ENCODE peak calls at places on chromosomes 12 and 14, in six cellular contexts. One of them, this sample, is unnamed.

GRCh38 chr12:2924019-2924418 is 33.3 kb downstream of the TULP3 start:
- DNase-seq in CD8-positive, alpha-beta memory T cell: no peak
- DNase-seq in spleen: no peak
- DNase-seq in stomach: no peak
- DNase-seq in left lung: no peak
- DNase-seq in caudate nucleus: no peak
- DNase-seq in this sample: no peak

GRCh38 chr12:31324116-31324844 is 1.7 kb downstream of the SINHCAF start:
- DNase-seq in spleen: peak
- DNase-seq in CD8-positive, alpha-beta memory T cell: peak
- DNase-seq in left lung: peak
- DNase-seq in stomach: peak
- DNase-seq in caudate nucleus: no peak
- DNase-seq in this sample: peak

GRCh38 chr14:72629534-72629933 is 264.4 kb downstream of the DPF3 start:
- DNase-seq in spleen: no peak
- DNase-seq in CD8-positive, alpha-beta memory T cell: no peak
- DNase-seq in left lung: no peak
- DNase-seq in caudate nucleus: no peak
- DNase-seq in stomach: no peak
- DNase-seq in this sample: no peak

GRCh38 chr14:95233702-95234241 is 76.4 kb upstream of the DICER1 start:
- DNase-seq in stomach: no peak
- DNase-seq in spleen: peak
- DNase-seq in left lung: no peak
- DNase-seq in CD8-positive, alpha-beta memory T cell: no peak
- DNase-seq in caudate nucleus: no peak
- DNase-seq in this sample: no peak

GRCh38 chr12:46604684-46605083 is 221.1 kb downstream of the SLC38A4 start:
- DNase-seq in stomach: no peak
- DNase-seq in left lung: no peak
- DNase-seq in CD8-positive, alpha-beta memory T cell: no peak
- DNase-seq in spleen: no peak
- DNase-seq in caudate nucleus: no peak
- DNase-seq in this sample: no peak

GRCh38 chr12:10363922-10364838 is 25.7 kb downstream of the KLRK1 start:
- DNase-seq in spleen: peak
- DNase-seq in left lung: peak
- DNase-seq in stomach: peak
- DNase-seq in caudate nucleus: no peak
- DNase-seq in CD8-positive, alpha-beta memory T cell: no peak
- DNase-seq in this sample: no peak

GRCh38 chr14:35402323-35403084 is 2.0 kb downstream of the NFKBIA start:
- DNase-seq in spleen: peak
- DNase-seq in caudate nucleus: no peak
- DNase-seq in left lung: no peak
- DNase-seq in CD8-positive, alpha-beta memory T cell: peak
- DNase-seq in stomach: no peak
- DNase-seq in this sample: no peak

GRCh38 chr14:38788060-38788459 is 315.0 kb downstream of the SEC23A start:
- DNase-seq in CD8-positive, alpha-beta memory T cell: no peak
- DNase-seq in spleen: no peak
- DNase-seq in caudate nucleus: no peak
- DNase-seq in stomach: no peak
- DNase-seq in left lung: no peak
- DNase-seq in this sample: no peak

GRCh38 chr14:92615451-92615850 is 101.9 kb downstream of the RIN3 start:
- DNase-seq in CD8-positive, alpha-beta memory T cell: peak
- DNase-seq in spleen: peak
- DNase-seq in stomach: no peak
- DNase-seq in left lung: no peak
- DNase-seq in caudate nucleus: no peak
- DNase-seq in this sample: no peak

GRCh38 chr12:108657130-108657745 is 23.5 kb upstream of the SELPLG start:
- DNase-seq in CD8-positive, alpha-beta memory T cell: no peak
- DNase-seq in stomach: no peak
- DNase-seq in caudate nucleus: no peak
- DNase-seq in left lung: no peak
- DNase-seq in spleen: no peak
- DNase-seq in this sample: no peak

GRCh38 chr12:96400631-96401060 is 407 bp upstream of the CDK17 start:
- DNase-seq in CD8-positive, alpha-beta memory T cell: no peak
- DNase-seq in spleen: no peak
- DNase-seq in caudate nucleus: no peak
- DNase-seq in left lung: no peak
- DNase-seq in stomach: no peak
- DNase-seq in this sample: no peak

GRCh38 chr14:91125271-91125661 is 11.4 kb downstream of the DGLUCY start:
- DNase-seq in spleen: peak
- DNase-seq in CD8-positive, alpha-beta memory T cell: no peak
- DNase-seq in left lung: no peak
- DNase-seq in stomach: no peak
- DNase-seq in caudate nucleus: no peak
- DNase-seq in this sample: no peak

GRCh38 chr12:130920711-130921381 is 32.9 kb upstream of the ADGRD1 start:
- DNase-seq in stomach: peak
- DNase-seq in CD8-positive, alpha-beta memory T cell: no peak
- DNase-seq in caudate nucleus: no peak
- DNase-seq in spleen: no peak
- DNase-seq in left lung: peak
- DNase-seq in this sample: no peak

GRCh38 chr12:58066296-58066695 is 124.9 kb downstream of the ATP23 start:
- DNase-seq in caudate nucleus: no peak
- DNase-seq in CD8-positive, alpha-beta memory T cell: no peak
- DNase-seq in stomach: no peak
- DNase-seq in spleen: no peak
- DNase-seq in left lung: no peak
- DNase-seq in this sample: no peak

GRCh38 chr14:94011795-94012194 is 14.3 kb upstream of the OTUB2 start:
- DNase-seq in caudate nucleus: no peak
- DNase-seq in CD8-positive, alpha-beta memory T cell: peak
- DNase-seq in spleen: no peak
- DNase-seq in left lung: no peak
- DNase-seq in stomach: no peak
- DNase-seq in this sample: no peak

GRCh38 chr12:92363295-92364146 is 217.9 kb upstream of the BTG1 start:
- DNase-seq in CD8-positive, alpha-beta memory T cell: peak
- DNase-seq in caudate nucleus: no peak
- DNase-seq in spleen: peak
- DNase-seq in left lung: peak
- DNase-seq in stomach: no peak
- DNase-seq in this sample: no peak

GRCh38 chr12:103279444-103279843 is 216.3 kb downstream of the C12orf42 start:
- DNase-seq in left lung: no peak
- DNase-seq in spleen: no peak
- DNase-seq in CD8-positive, alpha-beta memory T cell: no peak
- DNase-seq in stomach: no peak
- DNase-seq in caudate nucleus: no peak
- DNase-seq in this sample: no peak

GRCh38 chr12:85356596-85357385 is 76.8 kb downstream of the ALX1 start:
- DNase-seq in stomach: no peak
- DNase-seq in CD8-positive, alpha-beta memory T cell: no peak
- DNase-seq in left lung: no peak
- DNase-seq in caudate nucleus: no peak
- DNase-seq in spleen: no peak
- DNase-seq in this sample: no peak

GRCh38 chr14:70909788-70910614 is 2.7 kb downstream of the PCNX1 start:
- DNase-seq in left lung: no peak
- DNase-seq in stomach: no peak
- DNase-seq in CD8-positive, alpha-beta memory T cell: no peak
- DNase-seq in caudate nucleus: no peak
- DNase-seq in spleen: no peak
- DNase-seq in this sample: no peak

GRCh38 chr12:119671070-119671469 is 3.1 kb downstream of the PRKAB1 start:
- DNase-seq in stomach: no peak
- DNase-seq in CD8-positive, alpha-beta memory T cell: no peak
- DNase-seq in caudate nucleus: no peak
- DNase-seq in spleen: no peak
- DNase-seq in left lung: no peak
- DNase-seq in this sample: no peak

GRCh38 chr12:119672194-119672593 is 4.3 kb downstream of the PRKAB1 start:
- DNase-seq in caudate nucleus: no peak
- DNase-seq in stomach: no peak
- DNase-seq in spleen: no peak
- DNase-seq in CD8-positive, alpha-beta memory T cell: no peak
- DNase-seq in left lung: no peak
- DNase-seq in this sample: no peak

GRCh38 chr12:119674560-119674959 is 6.6 kb downstream of the PRKAB1 start:
- DNase-seq in left lung: no peak
- DNase-seq in stomach: no peak
- DNase-seq in CD8-positive, alpha-beta memory T cell: no peak
- DNase-seq in spleen: no peak
- DNase-seq in caudate nucleus: no peak
- DNase-seq in this sample: no peak

GRCh38 chr12:119676022-119676421 is 8.1 kb downstream of the PRKAB1 start:
- DNase-seq in spleen: peak
- DNase-seq in left lung: no peak
- DNase-seq in CD8-positive, alpha-beta memory T cell: no peak
- DNase-seq in caudate nucleus: no peak
- DNase-seq in stomach: no peak
- DNase-seq in this sample: no peak

DNA sequence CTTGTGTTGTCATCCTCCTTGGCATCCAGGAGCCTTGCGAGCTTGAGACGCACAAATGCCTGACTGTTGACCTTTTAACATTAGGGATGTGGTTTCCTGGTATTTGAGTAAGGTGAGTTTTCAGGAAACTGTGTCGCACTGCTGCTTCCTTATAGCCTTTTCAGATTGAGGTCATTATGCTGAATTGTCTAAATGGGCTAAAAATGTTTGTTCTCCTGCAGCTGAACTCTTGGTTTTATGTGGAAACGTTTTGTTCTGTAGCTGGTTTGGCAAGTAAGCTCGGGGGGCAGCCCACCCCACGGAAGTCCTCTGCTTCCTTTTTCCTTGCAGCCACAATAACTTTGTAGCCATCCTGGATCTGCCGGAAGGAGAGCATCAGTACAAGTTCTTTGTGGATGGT is 5.7 kb downstream of the PRKAB1 start:
- DNase-seq in caudate nucleus: no peak
- DNase-seq in left lung: no peak
- DNase-seq in spleen: no peak
- DNase-seq in stomach: no peak
- DNase-seq in CD8-positive, alpha-beta memory T cell: no peak
- DNase-seq in this sample: no peak
- H3K27ac ChIP-seq in caudate nucleus: peak
- H3K27ac ChIP-seq in left lung: peak
- H3K27ac ChIP-seq in spleen: peak
- H3K27ac ChIP-seq in stomach: peak
- H3K27ac ChIP-seq in CD8-positive, alpha-beta memory T cell: no peak
- H3K27ac ChIP-seq in this sample: peak

GRCh38 chr12:12482959-12483358 is 79.7 kb downstream of the DUSP16 start:
- DNase-seq in spleen: no peak
- DNase-seq in stomach: no peak
- DNase-seq in CD8-positive, alpha-beta memory T cell: no peak
- DNase-seq in caudate nucleus: no peak
- DNase-seq in left lung: no peak
- DNase-seq in this sample: no peak

GRCh38 chr12:12480074-12480473 is 82.6 kb downstream of the DUSP16 start:
- DNase-seq in left lung: no peak
- DNase-seq in CD8-positive, alpha-beta memory T cell: no peak
- DNase-seq in stomach: no peak
- DNase-seq in spleen: no peak
- DNase-seq in caudate nucleus: no peak
- DNase-seq in this sample: no peak

GRCh38 chr12:12481636-12482035 is 81.0 kb downstream of the DUSP16 start:
- DNase-seq in left lung: no peak
- DNase-seq in caudate nucleus: no peak
- DNase-seq in stomach: no peak
- DNase-seq in spleen: no peak
- DNase-seq in CD8-positive, alpha-beta memory T cell: peak
- DNase-seq in this sample: no peak

GRCh38 chr12:12483438-12483837 is 79.2 kb downstream of the DUSP16 start:
- DNase-seq in spleen: no peak
- DNase-seq in left lung: no peak
- DNase-seq in caudate nucleus: no peak
- DNase-seq in stomach: no peak
- DNase-seq in CD8-positive, alpha-beta memory T cell: no peak
- DNase-seq in this sample: no peak

GRCh38 chr12:12482150-12482761 is 80.4 kb downstream of the DUSP16 start:
- DNase-seq in CD8-positive, alpha-beta memory T cell: peak
- DNase-seq in stomach: no peak
- DNase-seq in left lung: no peak
- DNase-seq in caudate nucleus: no peak
- DNase-seq in spleen: no peak
- DNase-seq in this sample: no peak
- H3K27ac ChIP-seq in CD8-positive, alpha-beta memory T cell: peak
- H3K27ac ChIP-seq in stomach: peak
- H3K27ac ChIP-seq in left lung: no peak
- H3K27ac ChIP-seq in caudate nucleus: no peak
- H3K27ac ChIP-seq in spleen: peak
- H3K27ac ChIP-seq in this sample: peak

GRCh38 chr14:51482112-51482511 is 169.6 kb upstream of the FRMD6 start:
- DNase-seq in CD8-positive, alpha-beta memory T cell: no peak
- DNase-seq in left lung: no peak
- DNase-seq in caudate nucleus: no peak
- DNase-seq in spleen: no peak
- DNase-seq in stomach: no peak
- DNase-seq in this sample: no peak
- H3K27ac ChIP-seq in CD8-positive, alpha-beta memory T cell: no peak
- H3K27ac ChIP-seq in left lung: no peak
- H3K27ac ChIP-seq in caudate nucleus: no peak
- H3K27ac ChIP-seq in spleen: no peak
- H3K27ac ChIP-seq in stomach: no peak
- H3K27ac ChIP-seq in this sample: no peak

GRCh38 chr12:72313757-72314270 is 41.6 kb downstream of the TRHDE start:
- DNase-seq in stomach: no peak
- DNase-seq in spleen: no peak
- DNase-seq in CD8-positive, alpha-beta memory T cell: no peak
- DNase-seq in caudate nucleus: no peak
- DNase-seq in left lung: no peak
- DNase-seq in this sample: no peak
- H3K27ac ChIP-seq in stomach: no peak
- H3K27ac ChIP-seq in spleen: no peak
- H3K27ac ChIP-seq in CD8-positive, alpha-beta memory T cell: no peak
- H3K27ac ChIP-seq in caudate nucleus: no peak
- H3K27ac ChIP-seq in left lung: no peak
- H3K27ac ChIP-seq in this sample: no peak

GRCh38 chr14:56087824-56088571 is 30.2 kb upstream of the PELI2 start:
- DNase-seq in spleen: no peak
- DNase-seq in CD8-positive, alpha-beta memory T cell: no peak
- DNase-seq in left lung: no peak
- DNase-seq in caudate nucleus: no peak
- DNase-seq in stomach: no peak
- DNase-seq in this sample: no peak
- H3K27ac ChIP-seq in spleen: no peak
- H3K27ac ChIP-seq in CD8-positive, alpha-beta memory T cell: no peak
- H3K27ac ChIP-seq in left lung: no peak
- H3K27ac ChIP-seq in caudate nucleus: no peak
- H3K27ac ChIP-seq in stomach: no peak
- H3K27ac ChIP-seq in this sample: no peak

DNA sequence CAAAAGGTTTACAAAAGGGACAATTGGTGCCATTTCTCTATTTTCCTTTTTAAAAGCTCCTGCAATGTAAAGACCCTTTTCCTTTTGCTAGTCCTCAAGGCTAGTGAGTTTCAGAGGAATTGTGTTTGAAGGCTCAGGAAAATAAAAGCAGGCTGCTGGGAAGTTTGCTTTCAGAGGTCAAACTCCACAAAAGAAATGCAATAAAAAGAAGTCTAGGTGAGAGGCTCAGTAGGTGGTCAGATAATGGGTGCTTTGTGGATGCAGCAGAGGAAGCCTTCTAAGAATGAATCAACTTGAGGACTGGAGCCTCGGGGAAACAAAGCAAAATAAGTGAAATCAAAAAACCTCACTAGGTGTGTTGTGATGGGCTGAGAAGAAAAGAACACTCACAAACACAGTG is 10.3 kb downstream of the CCDC175 start:
- DNase-seq in CD8-positive, alpha-beta memory T cell: no peak
- DNase-seq in left lung: no peak
- DNase-seq in stomach: no peak
- DNase-seq in caudate nucleus: no peak
- DNase-seq in spleen: no peak
- DNase-seq in this sample: no peak
- H3K27ac ChIP-seq in CD8-positive, alpha-beta memory T cell: no peak
- H3K27ac ChIP-seq in left lung: no peak
- H3K27ac ChIP-seq in stomach: no peak
- H3K27ac ChIP-seq in caudate nucleus: no peak
- H3K27ac ChIP-seq in spleen: no peak
- H3K27ac ChIP-seq in this sample: no peak

This sample was measured in breast epithelium.